ENCODE peak calls at places on chromosomes 13 and 19, in eight cellular contexts. A is NCI-H1092; E is G401; O is aorta; X is right cardiac atrium; J is stimulated activated CD8-positive, alpha-beta memory T cell treated with anti-CD3 and anti-CD28 coated beads, Interleukin-4, amount 100 ng/mL, for 4 hours; H is T-helper 1 cell; R is T-helper 2 cell. Y is an unnamed sample.

GRCh38 chr13:48398450-48399095 is 14.3 kb downstream of the LPAR6 start:
- DNase-seq in A (no peak), E (no peak), O (no peak), X (no peak), J (no peak), H (no peak), R (no peak), Y (no peak)

GRCh38 chr19:19579533-19580361 is 38.7 kb downstream of the PBX4 start:
- DNase-seq in A (no peak), E (no peak), O (no peak), X (no peak), J (no peak), H (no peak), R (no peak), Y (no peak)

GRCh38 chr13:90185734-90186133 is 1161.8 kb upstream of the MIR17HG start:
- DNase-seq in A (no peak), E (no peak), O (no peak), X (no peak), J (no peak), H (no peak), R (no peak), Y (no peak)

GRCh38 chr13:101210774-101211173 is 205.5 kb downstream of the NALCN start:
- DNase-seq in A (no peak), E (no peak), O (no peak), X (no peak), J (no peak), H (no peak), R (no peak), Y (no peak)

GRCh38 chr13:75372517-75372916 is 109.5 kb downstream of the TBC1D4 start:
- DNase-seq in A (peak; percentile 25), E (peak; percentile 64), O (no peak), X (no peak), J (no peak), H (no peak), R (no peak), Y (peak; percentile 30)

GRCh38 chr19:13033819-13034611 is 38.7 kb downstream of the NFIX start:
- DNase-seq in A (peak; percentile 27), E (peak; percentile 96), O (peak; percentile 89), X (peak; percentile 91), J (no peak), H (no peak), R (peak; percentile 20), Y (peak; percentile 56)

GRCh38 chr13:68428292-68428691 is 1198.2 kb upstream of the PCDH9 start:
- DNase-seq in A (no peak), E (no peak), O (no peak), X (no peak), J (no peak), H (no peak), R (no peak), Y (no peak)

GRCh38 chr13:24680258-24680920 is at the start of gene ATP12A:
- DNase-seq in A (no peak), E (no peak), O (no peak), X (no peak), J (no peak), H (no peak), R (no peak), Y (peak; percentile 39)

GRCh38 chr19:18814063-18814462 is 17.7 kb upstream of the UPF1 start:
- DNase-seq in A (no peak), E (no peak), O (peak; percentile 83), X (peak; percentile 83), J (no peak), H (no peak), R (no peak), Y (no peak)

GRCh38 chr13:32824671-32825070 is 191.6 kb upstream of the KL start:
- DNase-seq in A (no peak), E (no peak), O (no peak), X (no peak), J (no peak), H (no peak), R (no peak), Y (no peak)

GRCh38 chr19:39590265-39590664 is 12.1 kb upstream of the LGALS13 start:
- DNase-seq in A (no peak), E (no peak), O (no peak), X (no peak), J (no peak), H (no peak), R (no peak), Y (no peak)

GRCh38 chr19:1566392-1567115 is 1.6 kb downstream of the MEX3D start:
- DNase-seq in A (peak; percentile 66), E (peak; percentile 53), O (peak; percentile 87), X (peak; percentile 90), J (no peak), H (no peak), R (no peak), Y (peak; percentile 82)

GRCh38 chr13:24221007-24221406 is 60.5 kb downstream of the SPATA13 start:
- DNase-seq in A (no peak), E (no peak), O (no peak), X (no peak), J (no peak), H (no peak), R (no peak), Y (no peak)

GRCh38 chr19:292951-293350 is 1.7 kb upstream of the PLPP2 start:
- DNase-seq in A (no peak), E (no peak), O (no peak), X (no peak), J (no peak), H (no peak), R (no peak), Y (no peak)

GRCh38 chr19:3178377-3178972 is at the start of gene S1PR4:
- DNase-seq in A (no peak), E (no peak), O (peak; percentile 76), X (peak; percentile 63), J (peak; percentile 38), H (peak; percentile 44), R (peak; percentile 75), Y (no peak)

GRCh38 chr19:30564551-30565011 is 192.4 kb downstream of the ZNF536 start:
- DNase-seq in A (no peak), E (no peak), O (no peak), X (no peak), J (no peak), H (no peak), R (no peak), Y (no peak)

GRCh38 chr19:36060430-36060829 is 5.7 kb downstream of the WDR62 start:
- DNase-seq in A (no peak), E (peak; percentile 57), O (no peak), X (peak; percentile 70), J (no peak), H (no peak), R (no peak), Y (no peak)

GRCh38 chr19:703651-704446 is 4.9 kb upstream of the PALM start:
- DNase-seq in A (no peak), E (no peak), O (peak; percentile 94), X (peak; percentile 95), J (no peak), H (peak; percentile 40), R (peak; percentile 31), Y (no peak)

GRCh38 chr19:14369399-14370168 is 11.7 kb upstream of the ADGRE5 start:
- DNase-seq in A (no peak), E (no peak), O (peak; percentile 92), X (peak; percentile 64), J (peak; percentile 85), H (peak; percentile 74), R (peak; percentile 95), Y (no peak)

GRCh38 chr19:45637890-45638667 is 1.1 kb downstream of the EML2 start:
- DNase-seq in A (no peak), E (no peak), O (no peak), X (no peak), J (no peak), H (no peak), R (no peak), Y (no peak)

GRCh38 chr19:2540646-2541454 is 64.9 kb downstream of the GADD45B start:
- DNase-seq in A (no peak), E (peak; percentile 68), O (peak; percentile 97), X (peak; percentile 96), J (no peak), H (no peak), R (no peak), Y (no peak)

GRCh38 chr19:39676004-39676403 is 20.3 kb downstream of the LGALS16 start:
- DNase-seq in A (no peak), E (no peak), O (no peak), X (no peak), J (no peak), H (no peak), R (no peak), Y (no peak)

GRCh38 chr13:99688776-99689175 is 187.5 kb downstream of the TM9SF2 start:
- DNase-seq in A (no peak), E (peak; percentile 80), O (no peak), X (no peak), J (no peak), H (no peak), R (no peak), Y (no peak)

GRCh38 chr19:2984196-2984490 is 6.8 kb downstream of the TLE6 start:
- DNase-seq in A (no peak), E (no peak), O (peak; percentile 91), X (no peak), J (no peak), H (no peak), R (no peak), Y (no peak)

Y was measured in COR-L47.